ENCODE peak calls at places on chromosome X, in four cellular contexts. E is GM12878, M is HepG2, J is K562. B is an unnamed sample. For H3K4me1, the result is how much of the 10 kb centered on the place peaks cover.

GRCh38 chrX:39814391-39814790 is 283.4 kb downstream of the BCOR start:
- DNase-seq in J (peak), E (no peak), M (no peak), B (no peak)

GRCh38 chrX:109967151-109967550 is 35.8 kb upstream of the TMEM164 start:
- DNase-seq in E (no peak), J (no peak), M (no peak), B (no peak)

GRCh38 chrX:65589304-65589703 is 54.7 kb upstream of the LAS1L start:
- DNase-seq in M (no peak), E (no peak), J (no peak), B (no peak)

GRCh38 chrX:135543924-135544323 is 23.5 kb downstream of the INTS6L start:
- DNase-seq in J (peak), M (no peak), E (no peak), B (no peak)

GRCh38 chrX:29666361-29666760 is 549.0 kb upstream of the MAGEB2 start:
- DNase-seq in J (no peak), E (no peak), M (no peak), B (no peak)

GRCh38 chrX:153669174-153669890 is 4.3 kb downstream of the PNCK start:
- DNase-seq in J (peak), E (no peak), M (no peak), B (peak)

GRCh38 chrX:153400146-153401132 is 711 bp downstream of the PNMA6E start:
- DNase-seq in E (no peak), J (peak), M (peak), B (peak)

GRCh38 chrX:49257846-49258748 is 6.4 kb downstream of the FOXP3 start:
- DNase-seq in M (no peak), E (no peak), J (no peak), B (no peak)

GRCh38 chrX:54246866-54247265 is 63.8 kb upstream of the FAM120C start:
- DNase-seq in M (no peak), E (no peak), J (no peak), B (no peak)

GRCh38 chrX:9352683-9353430 is 112.0 kb upstream of the TBL1X start:
- DNase-seq in M (peak), E (peak), J (peak), B (no peak)

GRCh38 chrX:13015536-13016236 is 28.7 kb downstream of the FAM9C start:
- DNase-seq in E (no peak), M (no peak), J (no peak), B (no peak)

GRCh38 chrX:107743995-107744394 is 31.6 kb downstream of the TSC22D3 start:
- DNase-seq in J (no peak), E (no peak), M (no peak), B (no peak)

GRCh38 chrX:66914082-66914481 is 275.2 kb upstream of the EDA2R start:
- DNase-seq in M (peak), E (no peak), J (no peak), B (no peak)
- TF ChIP-seq MAX in M (no peak), E (no peak), J (no peak), B (no peak)

GRCh38 chrX:150984164-150984824 is 1.2 kb downstream of the HMGB3 start:
- DNase-seq in M (no peak), J (peak), E (no peak), B (peak)
- TF ChIP-seq MXI1 in M (no peak), J (no peak), E (no peak), B (no peak)

GRCh38 chrX:19864736-19865135 is 22.7 kb downstream of the SH3KBP1 start:
- DNase-seq in J (no peak), E (no peak), M (no peak), B (no peak)

GRCh38 chrX:19865567-19866363 is 21.6 kb downstream of the SH3KBP1 start:
- DNase-seq in M (no peak), J (no peak), E (no peak), B (no peak)

GRCh38 chrX:19867411-19867732 is 20.0 kb downstream of the SH3KBP1 start:
- DNase-seq in J (no peak), M (no peak), E (no peak), B (no peak)

GRCh38 chrX:19867938-19868337 is 19.5 kb downstream of the SH3KBP1 start:
- DNase-seq in M (no peak), J (no peak), E (no peak), B (no peak)

GRCh38 chrX:19866626-19867410 is 20.6 kb downstream of the SH3KBP1 start:
- DNase-seq in E (no peak), M (no peak), J (no peak), B (no peak)
- H3K4me1 ChIP-seq in E (half or more), M (under half), J (under half), B (under half)

DNA sequence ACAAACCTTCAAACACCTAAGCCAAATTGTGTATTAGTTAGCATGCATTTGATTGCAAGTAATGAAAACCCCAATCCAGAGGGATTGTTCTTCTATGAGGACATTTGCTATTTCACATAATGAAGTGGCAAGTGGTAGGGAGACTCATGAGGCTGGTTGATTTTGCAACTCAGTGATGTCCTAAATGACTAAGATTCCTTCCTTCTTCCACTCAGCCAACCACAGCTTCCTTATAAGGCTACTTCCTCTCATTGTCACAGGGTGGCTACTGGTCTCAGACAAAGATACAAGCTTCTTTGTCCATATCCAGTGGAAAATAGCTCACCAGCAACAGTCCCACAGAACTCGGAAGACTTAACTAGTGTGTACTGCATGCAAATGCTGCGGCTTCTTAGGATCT is 5.3 kb upstream of the OTC start:
- DNase-seq in M (no peak), E (no peak), J (no peak), B (no peak)
- TF ChIP-seq MAX in M (no peak), E (no peak), J (no peak), B (no peak)

DNA sequence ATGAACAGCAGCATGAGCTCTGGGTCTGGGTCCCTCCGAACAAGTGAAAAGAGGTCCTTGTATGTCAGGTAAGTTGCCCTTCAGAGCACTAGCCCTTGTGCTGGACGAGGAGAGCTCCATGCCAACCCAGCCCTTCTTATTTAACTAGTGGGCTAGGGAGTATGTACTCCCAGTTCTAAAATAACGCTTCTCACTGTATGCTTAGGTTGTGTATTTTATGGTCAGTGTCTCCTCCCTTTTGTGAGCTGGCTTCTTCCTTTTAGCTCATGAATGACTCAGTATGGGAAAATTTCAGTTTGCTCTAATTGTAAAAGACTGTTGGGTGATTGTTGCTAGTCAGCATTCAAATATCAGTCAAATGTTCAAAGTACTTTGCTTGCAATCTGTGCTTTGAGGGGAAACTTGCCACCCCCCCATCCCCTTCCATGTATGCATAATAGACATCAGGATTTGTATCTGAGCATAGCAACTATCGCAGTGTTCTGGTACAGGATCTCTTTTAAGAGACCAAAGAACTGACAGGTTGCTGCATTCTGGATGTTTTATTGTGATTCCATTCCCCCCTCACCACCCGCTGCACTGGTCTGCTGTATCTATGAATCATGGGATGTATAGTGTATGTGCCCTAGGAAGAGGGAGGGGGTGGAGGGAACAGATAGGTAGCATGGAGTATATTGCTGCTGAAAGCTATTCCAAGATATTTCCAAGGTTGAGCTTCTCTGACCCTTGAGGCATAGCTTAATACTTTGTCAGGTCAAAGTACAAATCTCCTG is 34.7 kb downstream of the DLG3 start:
- DNase-seq in J (no peak), M (peak), E (no peak), B (no peak)
- TF ChIP-seq MXI1 in J (no peak), M (no peak), E (no peak), B (no peak)

DNA sequence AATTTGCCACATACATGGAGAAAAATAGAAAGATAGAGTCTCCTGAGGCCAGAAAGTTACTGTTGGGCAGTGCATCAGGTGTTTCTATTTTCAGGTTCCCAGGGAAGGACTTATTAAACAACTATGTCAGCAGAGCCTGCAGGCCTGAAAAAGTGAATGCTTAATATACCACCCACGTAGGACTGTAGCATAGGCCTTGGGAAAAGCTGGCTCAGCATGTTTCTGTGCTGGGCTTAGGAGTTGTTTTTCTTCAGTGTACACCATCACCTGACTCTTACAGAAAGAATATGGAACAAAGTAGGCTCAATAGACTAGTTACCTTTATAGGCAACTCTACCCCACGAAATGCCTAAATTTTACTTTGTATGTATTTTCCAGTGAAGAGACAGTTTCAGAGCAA is 1385.9 kb downstream of the FAM133A start:
- DNase-seq in J (no peak), M (no peak), E (no peak), B (no peak)
- H3K4me1 ChIP-seq in J (under half), M (under half), E (under half), B (under half)

DNA sequence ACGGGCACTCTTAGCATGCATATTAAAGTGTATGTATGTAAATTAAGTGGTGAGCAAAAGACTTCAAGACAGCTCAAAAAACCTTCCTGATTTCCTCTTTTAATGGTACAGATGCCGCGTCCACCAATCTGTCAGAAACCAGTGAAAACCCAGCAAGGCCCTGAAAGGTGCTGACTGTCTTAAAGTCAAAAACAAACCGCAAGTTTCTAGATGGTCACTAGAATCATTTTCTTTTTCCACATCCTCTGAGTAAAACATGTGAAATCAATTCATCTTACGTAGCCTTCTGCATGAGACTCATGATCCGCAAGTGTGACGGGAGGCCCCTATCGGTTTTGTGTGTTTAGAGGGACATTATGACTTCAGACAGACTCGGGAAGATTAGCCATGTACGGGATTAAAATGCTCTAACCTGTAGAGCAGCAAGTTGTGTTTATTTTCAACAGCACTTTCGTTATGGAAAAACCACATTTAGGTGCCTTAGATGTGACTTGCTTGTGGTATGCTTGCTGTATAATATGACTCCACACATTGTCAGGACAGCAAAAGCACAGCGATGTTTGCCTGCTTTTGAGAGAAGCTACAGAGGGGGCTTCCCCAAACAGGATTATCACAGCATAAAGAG is 88.2 kb upstream of the STS start:
- DNase-seq in E (peak), M (no peak), J (no peak), B (no peak)
- TF ChIP-seq MAX in E (peak), M (no peak), J (no peak), B (no peak)

B was measured in SK-N-SH.